ENCODE peak calls at places on chromosome X, in four cellular contexts. One of them, this sample, is unnamed.

GRCh38 chrX:69320116-69320515 is 154.9 kb upstream of the PJA1 start:
- DNase-seq in caudate nucleus: no peak
- DNase-seq in NCI-H1092: no peak
- DNase-seq in activated CD8-positive, alpha-beta T cell treated with anti-CD3 and anti-CD28 coated beads, Interleukin-2, amount 10 ng/mL, durations not matched to agents 7 days and 5 days: no peak
- DNase-seq in this sample: no peak

GRCh38 chrX:85084770-85085393 is 81.2 kb downstream of the APOOL start:
- DNase-seq in caudate nucleus: no peak
- DNase-seq in NCI-H1092: no peak
- DNase-seq in activated CD8-positive, alpha-beta T cell treated with anti-CD3 and anti-CD28 coated beads, Interleukin-2, amount 10 ng/mL, durations not matched to agents 7 days and 5 days: peak
- DNase-seq in this sample: no peak

GRCh38 chrX:20067709-20068315 is 48.9 kb downstream of the MAP7D2 start:
- DNase-seq in caudate nucleus: peak
- DNase-seq in NCI-H1092: peak
- DNase-seq in activated CD8-positive, alpha-beta T cell treated with anti-CD3 and anti-CD28 coated beads, Interleukin-2, amount 10 ng/mL, durations not matched to agents 7 days and 5 days: no peak
- DNase-seq in this sample: no peak

GRCh38 chrX:88586317-88586716 is 160.7 kb upstream of the CPXCR1 start:
- DNase-seq in caudate nucleus: no peak
- DNase-seq in NCI-H1092: no peak
- DNase-seq in activated CD8-positive, alpha-beta T cell treated with anti-CD3 and anti-CD28 coated beads, Interleukin-2, amount 10 ng/mL, durations not matched to agents 7 days and 5 days: no peak
- DNase-seq in this sample: no peak

GRCh38 chrX:119222932-119223331 is 13.2 kb upstream of the PGRMC1 start:
- DNase-seq in caudate nucleus: no peak
- DNase-seq in NCI-H1092: no peak
- DNase-seq in activated CD8-positive, alpha-beta T cell treated with anti-CD3 and anti-CD28 coated beads, Interleukin-2, amount 10 ng/mL, durations not matched to agents 7 days and 5 days: no peak
- DNase-seq in this sample: no peak

GRCh38 chrX:17086317-17086716 is 139.9 kb downstream of the REPS2 start:
- DNase-seq in caudate nucleus: no peak
- DNase-seq in NCI-H1092: no peak
- DNase-seq in activated CD8-positive, alpha-beta T cell treated with anti-CD3 and anti-CD28 coated beads, Interleukin-2, amount 10 ng/mL, durations not matched to agents 7 days and 5 days: no peak
- DNase-seq in this sample: no peak

GRCh38 chrX:120468825-120469525 is at the start of gene LAMP2:
- DNase-seq in caudate nucleus: peak
- DNase-seq in NCI-H1092: peak
- DNase-seq in activated CD8-positive, alpha-beta T cell treated with anti-CD3 and anti-CD28 coated beads, Interleukin-2, amount 10 ng/mL, durations not matched to agents 7 days and 5 days: peak
- DNase-seq in this sample: peak

GRCh38 chrX:19723427-19723826 is 164.0 kb downstream of the SH3KBP1 start:
- DNase-seq in caudate nucleus: no peak
- DNase-seq in NCI-H1092: no peak
- DNase-seq in activated CD8-positive, alpha-beta T cell treated with anti-CD3 and anti-CD28 coated beads, Interleukin-2, amount 10 ng/mL, durations not matched to agents 7 days and 5 days: no peak
- DNase-seq in this sample: no peak

GRCh38 chrX:64186974-64187761 is 18.3 kb downstream of the AMER1 start:
- DNase-seq in caudate nucleus: no peak
- DNase-seq in NCI-H1092: no peak
- DNase-seq in activated CD8-positive, alpha-beta T cell treated with anti-CD3 and anti-CD28 coated beads, Interleukin-2, amount 10 ng/mL, durations not matched to agents 7 days and 5 days: no peak
- DNase-seq in this sample: no peak

GRCh38 chrX:104566921-104567501 is 1.0 kb downstream of the IL1RAPL2 start:
- DNase-seq in caudate nucleus: no peak
- DNase-seq in NCI-H1092: no peak
- DNase-seq in activated CD8-positive, alpha-beta T cell treated with anti-CD3 and anti-CD28 coated beads, Interleukin-2, amount 10 ng/mL, durations not matched to agents 7 days and 5 days: no peak
- DNase-seq in this sample: no peak

GRCh38 chrX:109959356-109959871 is 43.5 kb upstream of the TMEM164 start:
- DNase-seq in caudate nucleus: no peak
- DNase-seq in NCI-H1092: no peak
- DNase-seq in activated CD8-positive, alpha-beta T cell treated with anti-CD3 and anti-CD28 coated beads, Interleukin-2, amount 10 ng/mL, durations not matched to agents 7 days and 5 days: peak
- DNase-seq in this sample: no peak

GRCh38 chrX:14902536-14902935 is 29.3 kb downstream of the MOSPD2 start:
- DNase-seq in caudate nucleus: no peak
- DNase-seq in NCI-H1092: no peak
- DNase-seq in activated CD8-positive, alpha-beta T cell treated with anti-CD3 and anti-CD28 coated beads, Interleukin-2, amount 10 ng/mL, durations not matched to agents 7 days and 5 days: no peak
- DNase-seq in this sample: no peak